ENCODE peak calls at places on chromosome 1, in nine cellular contexts. H is choroid plexus epithelial cell; G is GDM1; S is iPS-NIHi11; V is activated CD4-positive, alpha-beta T cell treated with anti-CD3 and anti-CD28 coated beads, Interleukin-2, amount 10 ng/mL, durations not matched to agents 7 days and 5 days; O is NCI-H526; Z is HS-27A; B is neural crest cell; F is stimulated activated CD4-positive, alpha-beta T cell treated with anti-CD3 and anti-CD28 coated beads, Interleukin-12 subunit alpha, Interleukin-12 subunit beta, amount 100 ng/mL, for 4 hours. C is an unnamed sample.

GRCh38 chr1:232635778-232636356 is 5.9 kb upstream of the SIPA1L2 start:
- DNase-seq in S (peak), B (no peak), V (no peak), Z (no peak), H (peak), F (no peak), O (peak), G (peak), C (peak)

GRCh38 chr1:37479255-37480124 is 5.1 kb downstream of the ZC3H12A start:
- DNase-seq in H (peak), B (no peak), S (no peak), Z (peak), F (peak), O (peak), G (peak), V (peak), C (peak)

GRCh38 chr1:97137862-97138514 is 416.4 kb downstream of the PTBP2 start:
- DNase-seq in B (no peak), S (peak), V (peak), Z (peak), O (peak), G (peak), F (no peak), H (peak), C (peak)

GRCh38 chr1:84352298-84353106 is 45.8 kb upstream of the DNASE2B start:
- DNase-seq in O (no peak), G (no peak), Z (no peak), B (no peak), V (no peak), F (no peak), H (no peak), S (no peak), C (no peak)

GRCh38 chr1:54355931-54356679 is 50.1 kb downstream of the SSBP3 start:
- DNase-seq in Z (no peak), B (no peak), O (peak), H (no peak), G (peak), F (no peak), V (peak), S (no peak), C (peak)

GRCh38 chr1:28287315-28287714 is 28.0 kb downstream of the SESN2 start:
- DNase-seq in F (no peak), B (no peak), H (peak), S (no peak), O (peak), Z (no peak), V (no peak), G (no peak), C (peak)

GRCh38 chr1:157734328-157734727 is 33.8 kb upstream of the FCRL3 start:
- DNase-seq in G (no peak), O (no peak), Z (no peak), F (no peak), B (no peak), V (no peak), S (no peak), H (no peak), C (no peak)

GRCh38 chr1:58981392-58981791 is 197.5 kb upstream of the JUN start:
- DNase-seq in S (peak), O (no peak), Z (no peak), V (no peak), H (no peak), G (no peak), F (no peak), B (no peak), C (no peak)

GRCh38 chr1:27519341-27520258 is 29.6 kb upstream of the WASF2 start:
- DNase-seq in S (peak), Z (no peak), F (no peak), O (peak), B (peak), G (no peak), H (no peak), V (no peak), C (no peak)

GRCh38 chr1:90768098-90768497 is 51.0 kb upstream of the BARHL2 start:
- DNase-seq in S (no peak), V (no peak), B (no peak), F (no peak), O (no peak), Z (no peak), G (no peak), H (no peak), C (no peak)

GRCh38 chr1:203133969-203134725 is 6.6 kb downstream of the ADORA1 start:
- DNase-seq in Z (no peak), V (no peak), B (no peak), H (peak), O (no peak), S (no peak), G (no peak), F (no peak), C (no peak)

GRCh38 chr1:236568285-236568894 is 35.9 kb downstream of the HEATR1 start:
- DNase-seq in S (no peak), H (peak), Z (no peak), B (no peak), O (no peak), G (no peak), F (no peak), V (no peak), C (peak)

GRCh38 chr1:159113783-159114182 is 37.2 kb upstream of the AIM2 start:
- DNase-seq in B (no peak), S (no peak), G (no peak), Z (no peak), H (no peak), F (no peak), V (no peak), O (no peak), C (no peak)

GRCh38 chr1:55285849-55286248 is 70.7 kb upstream of the USP24 start:
- DNase-seq in H (no peak), S (no peak), O (peak), V (no peak), G (no peak), B (no peak), Z (no peak), F (no peak), C (no peak)

GRCh38 chr1:92544756-92545165 is 58.0 kb upstream of the GFI1 start:
- DNase-seq in V (no peak), H (peak), G (peak), Z (no peak), S (no peak), B (no peak), F (no peak), O (no peak), C (peak)

GRCh38 chr1:235624751-235625192 is 24.8 kb downstream of the GNG4 start:
- DNase-seq in V (no peak), Z (no peak), B (no peak), S (no peak), F (no peak), O (no peak), G (no peak), H (peak), C (no peak)

GRCh38 chr1:238960071-238960470 is 426.3 kb upstream of the CHRM3 start:
- DNase-seq in S (no peak), F (no peak), B (no peak), Z (peak), O (no peak), H (peak), V (no peak), G (no peak), C (no peak)

GRCh38 chr1:28507247-28507645 is 1.4 kb downstream of the RCC1 start:
- DNase-seq in G (no peak), Z (no peak), F (peak), V (no peak), B (no peak), O (no peak), S (no peak), H (peak), C (no peak)

GRCh38 chr1:150551784-150552691 is 2.8 kb downstream of the ADAMTSL4 start:
- DNase-seq in G (peak), V (no peak), S (peak), O (peak), H (peak), B (no peak), Z (no peak), F (no peak), C (peak)

GRCh38 chr1:172650474-172651193 is 8.3 kb upstream of the FASLG start:
- DNase-seq in Z (no peak), B (no peak), S (no peak), O (no peak), G (no peak), V (no peak), H (no peak), F (no peak), C (no peak)

GRCh38 chr1:233033366-233033765 is 83.0 kb downstream of the NTPCR start:
- DNase-seq in F (no peak), B (no peak), S (no peak), O (no peak), Z (no peak), H (peak), V (no peak), G (no peak), C (no peak)

GRCh38 chr1:109111386-109112055 is 2.4 kb upstream of the ELAPOR1 start:
- DNase-seq in B (no peak), G (no peak), H (peak), S (no peak), Z (no peak), F (no peak), V (no peak), O (no peak), C (no peak)

GRCh38 chr1:190908691-190909090 is 431.0 kb upstream of the BRINP3 start:
- DNase-seq in B (no peak), V (no peak), Z (no peak), S (no peak), F (no peak), G (no peak), O (no peak), H (peak), C (no peak)

GRCh38 chr1:119549719-119550141 is 42.7 kb downstream of the HSD3B1 start:
- DNase-seq in S (peak), B (peak), Z (peak), V (peak), G (peak), F (no peak), O (peak), H (peak), C (peak)

GRCh38 chr1:236066828-236067386 is 2.0 kb upstream of the NID1 start:
- DNase-seq in V (peak), B (no peak), H (no peak), G (peak), O (no peak), Z (no peak), S (no peak), F (peak), C (peak)

GRCh38 chr1:15308135-15308534 is 61.1 kb downstream of the FHAD1 start:
- DNase-seq in F (no peak), B (no peak), Z (no peak), V (no peak), S (no peak), H (no peak), O (peak), G (no peak), C (no peak)

GRCh38 chr1:162023547-162024501 is at the start of gene OLFML2B:
- DNase-seq in B (peak), G (peak), F (peak), O (peak), S (peak), Z (no peak), H (peak), V (peak), C (peak)

GRCh38 chr1:116886532-116886931 is 23.2 kb upstream of the PTGFRN start:
- DNase-seq in O (no peak), B (no peak), V (no peak), S (no peak), H (peak), F (no peak), Z (no peak), G (no peak), C (no peak)

GRCh38 chr1:209797978-209798639 is 7.8 kb downstream of the IRF6 start:
- DNase-seq in Z (peak), F (no peak), O (no peak), B (no peak), H (no peak), G (no peak), S (peak), V (no peak), C (no peak)

GRCh38 chr1:21537932-21538630 is 28.9 kb downstream of the ALPL start:
- DNase-seq in Z (no peak), G (no peak), F (no peak), V (no peak), S (no peak), H (peak), B (no peak), O (no peak), C (no peak)

GRCh38 chr1:38020361-38020760 is 7.8 kb downstream of the UTP11 start:
- DNase-seq in O (no peak), Z (no peak), S (no peak), F (no peak), B (no peak), H (no peak), G (no peak), V (no peak), C (no peak)

GRCh38 chr1:40344597-40344996 is 27.5 kb upstream of the COL9A2 start:
- DNase-seq in V (no peak), Z (no peak), S (no peak), O (no peak), B (no peak), F (no peak), G (no peak), H (peak), C (no peak)

GRCh38 chr1:231161711-231162299 is at the start of gene TRIM67:
- DNase-seq in O (peak), G (no peak), S (peak), B (peak), Z (no peak), V (no peak), F (no peak), H (peak), C (peak)

GRCh38 chr1:10494754-10495474 is 20.2 kb downstream of the PEX14 start:
- DNase-seq in H (peak), V (peak), B (peak), O (peak), F (peak), Z (no peak), G (peak), S (peak), C (peak)

GRCh38 chr1:115302390-115302961 is 35.6 kb downstream of the NGF start:
- DNase-seq in S (no peak), B (no peak), H (peak), Z (no peak), O (no peak), G (no peak), V (no peak), F (no peak), C (no peak)

GRCh38 chr1:115179397-115179835 is 90.1 kb upstream of the TSPAN2 start:
- DNase-seq in B (no peak), O (no peak), Z (peak), F (no peak), G (no peak), S (no peak), H (peak), V (no peak), C (peak)

GRCh38 chr1:183956559-183957188 is 80.9 kb downstream of the COLGALT2 start:
- DNase-seq in O (no peak), G (peak), S (no peak), H (peak), F (peak), V (peak), B (no peak), Z (peak), C (no peak)

C was measured in erythroblast.